ENCODE peak calls at places on chromosomes 1 and 21, in ten cellular contexts. U is Peyer's patch; N is CD4-positive, alpha-beta T cell; Y is Panc1; L is hepatocyte; J is RWPE1; E is astrocyte; W is HL-60; A is tibial artery; D is left ventricle myocardium inferior. H is an unnamed sample.
A peak's percentile ranks its signal among the peaks of the same experiment; 100 is the strongest.

GRCh38 chr1:155322571-155322952 is 1.9 kb downstream of the RUSC1 start:
- DNase-seq in U (no peak), N (no peak), Y (no peak), L (peak; percentile 63), J (no peak), E (no peak), W (no peak), A (no peak), D (no peak), H (peak; percentile 48)

GRCh38 chr1:23020731-23021130 is 1.5 kb downstream of the KDM1A start:
- DNase-seq in U (no peak), N (no peak), Y (no peak), L (no peak), J (no peak), E (no peak), W (no peak), A (no peak), D (no peak), H (no peak)

GRCh38 chr1:204363335-204364114 is 3.8 kb upstream of the PLEKHA6 start:
- DNase-seq in U (peak; percentile 74), N (peak; percentile 72), Y (peak; percentile 71), L (peak; percentile 87), J (peak; percentile 81), E (peak; percentile 41), W (peak; percentile 70), A (peak; percentile 56), D (peak; percentile 73), H (peak; percentile 86)

GRCh38 chr21:14814282-14814681 is 250.5 kb downstream of the NRIP1 start:
- DNase-seq in U (no peak), N (no peak), Y (no peak), L (no peak), J (no peak), E (no peak), W (no peak), A (no peak), D (no peak), H (no peak)

GRCh38 chr1:5765997-5766913 is 226.0 kb downstream of the NPHP4 start:
- DNase-seq in U (peak; percentile 21), N (no peak), Y (no peak), L (no peak), J (no peak), E (no peak), W (no peak), A (no peak), D (no peak), H (no peak)

GRCh38 chr1:15543589-15544568 is 17.2 kb downstream of the DNAJC16 start:
- DNase-seq in U (no peak), N (no peak), Y (no peak), L (no peak), J (no peak), E (peak; percentile 84), W (no peak), A (no peak), D (no peak), H (no peak)

GRCh38 chr1:44786138-44786840 is 1.7 kb downstream of the BEST4 start:
- DNase-seq in U (peak; percentile 86), N (peak; percentile 73), Y (no peak), L (peak; percentile 89), J (no peak), E (peak; percentile 60), W (peak; percentile 69), A (no peak), D (peak; percentile 73), H (peak; percentile 57)

GRCh38 chr1:41658444-41659158 is 174.1 kb upstream of the EDN2 start:
- DNase-seq in U (peak; percentile 27), N (no peak), Y (no peak), L (no peak), J (no peak), E (no peak), W (peak; percentile 89), A (no peak), D (no peak), H (no peak)

GRCh38 chr1:183881387-183882084 is 76.6 kb downstream of the RGL1 start:
- DNase-seq in U (no peak), N (no peak), Y (no peak), L (peak; percentile 80), J (peak; percentile 80), E (peak; percentile 85), W (no peak), A (no peak), D (peak; percentile 52), H (peak; percentile 96)

GRCh38 chr1:71829346-71829745 is 453.0 kb downstream of the NEGR1 start:
- DNase-seq in U (no peak), N (no peak), Y (no peak), L (no peak), J (no peak), E (no peak), W (no peak), A (no peak), D (no peak), H (no peak)

DNA sequence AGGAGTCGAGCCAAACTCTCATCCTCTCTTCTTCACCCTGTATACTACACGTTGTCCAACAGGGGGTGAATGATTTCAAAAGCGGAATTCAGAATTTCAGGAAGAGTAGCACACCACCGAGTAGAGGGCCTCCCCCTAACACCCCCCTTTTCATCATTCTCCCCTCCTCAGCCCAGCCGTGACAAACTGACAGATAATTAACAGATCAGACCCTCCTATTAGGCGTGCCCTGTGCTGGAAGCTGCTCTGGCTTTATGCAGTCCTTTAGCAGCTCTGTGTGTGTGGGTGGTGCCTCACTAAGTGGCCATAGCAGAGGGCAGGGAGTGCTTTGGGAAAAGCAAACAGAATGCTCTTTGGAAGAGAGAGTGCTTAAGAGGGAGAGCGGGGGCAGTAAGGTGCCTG is 44.3 kb downstream of the PEX14 start:
- DNase-seq in U (no peak), N (no peak), Y (no peak), L (peak; percentile 19), J (no peak), E (no peak), W (no peak), A (no peak), D (no peak), H (peak; percentile 75)
- TF ChIP-seq CTCF in U (no peak), N (no peak), Y (no peak), L (no peak), J (no peak), E (no peak), W (no peak), A (no peak), D (no peak), H (no peak)

GRCh38 chr1:234909307-234909706 is 219.3 kb downstream of the TOMM20 start:
- DNase-seq in U (no peak), N (no peak), Y (no peak), L (no peak), J (no peak), E (no peak), W (no peak), A (no peak), D (no peak), H (no peak)

GRCh38 chr1:234913771-234914170 is 214.9 kb downstream of the TOMM20 start:
- DNase-seq in U (peak; percentile 31), N (no peak), Y (no peak), L (no peak), J (no peak), E (no peak), W (no peak), A (no peak), D (no peak), H (no peak)

GRCh38 chr1:234909851-234910250 is 218.8 kb downstream of the TOMM20 start:
- DNase-seq in U (no peak), N (no peak), Y (no peak), L (no peak), J (no peak), E (no peak), W (no peak), A (no peak), D (no peak), H (no peak)

GRCh38 chr1:234912541-234913312 is 215.9 kb downstream of the TOMM20 start:
- DNase-seq in U (peak; percentile 13), N (no peak), Y (no peak), L (no peak), J (no peak), E (no peak), W (no peak), A (no peak), D (no peak), H (no peak)

GRCh38 chr1:234911787-234912186 is 216.8 kb downstream of the TOMM20 start:
- DNase-seq in U (peak; percentile 35), N (peak; percentile 31), Y (no peak), L (no peak), J (no peak), E (no peak), W (no peak), A (no peak), D (no peak), H (no peak)
- H3K27ac ChIP-seq in U (peak overlapping the region; percentile 35), N (peak overlapping the region; percentile 16), Y (peak overlapping the region; percentile 65), L (no peak overlapping the region), J (no peak overlapping the region), E (no peak overlapping the region), W (no peak overlapping the region), A (peak overlapping the region; percentile 85), D (peak overlapping the region; percentile 97), H (no peak overlapping the region)

DNA sequence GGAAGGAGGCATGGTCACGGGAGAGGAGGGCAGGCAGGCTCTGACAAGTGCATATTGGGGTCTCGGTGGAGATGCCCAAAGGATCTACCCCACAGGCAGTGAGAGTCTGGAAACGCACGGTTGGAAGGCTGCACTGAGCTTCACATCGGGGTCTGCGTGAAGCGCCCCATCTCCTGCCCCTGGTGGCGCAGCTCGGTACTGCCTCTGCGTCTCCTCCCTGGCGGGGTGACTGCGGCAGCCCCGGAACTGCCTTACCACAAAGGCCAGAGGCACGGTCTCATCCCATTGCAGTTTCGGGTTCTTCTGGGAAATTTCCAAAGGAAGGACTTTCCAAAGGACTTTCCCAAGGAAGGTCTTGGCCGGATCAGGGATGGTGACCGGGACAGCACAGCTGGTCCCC is 69.2 kb upstream of the AJAP1 start:
- DNase-seq in U (no peak), N (peak; percentile 30), Y (no peak), L (peak; percentile 27), J (peak; percentile 34), E (no peak), W (peak; percentile 24), A (no peak), D (no peak), H (no peak)
- TF ChIP-seq CTCF in U (peak; percentile 33), N (peak; percentile 51), Y (peak; percentile 70), L (peak; percentile 40), J (peak; percentile 35), E (no peak), W (peak; percentile 64), A (peak; percentile 24), D (peak; percentile 74), H (no peak)

DNA sequence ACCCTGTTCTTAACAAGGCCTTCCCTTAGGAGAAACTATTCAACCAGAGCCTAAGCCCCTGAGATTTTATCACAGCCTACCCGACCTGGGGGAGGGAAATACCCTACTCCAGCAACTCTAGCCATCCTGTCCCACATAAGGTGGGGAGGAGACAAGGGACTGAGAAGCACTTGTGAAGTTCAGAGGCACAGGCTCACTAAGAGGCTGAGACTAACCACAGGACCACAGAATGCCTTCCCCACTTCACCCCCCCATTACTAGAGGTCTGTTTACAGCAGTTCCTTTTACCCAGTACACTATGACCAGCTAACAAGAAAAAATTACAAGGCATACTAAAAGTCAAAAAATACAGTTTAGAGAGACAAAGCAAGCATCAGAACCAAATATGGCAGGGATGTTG is 86.8 kb downstream of the TEX35 start:
- DNase-seq in U (no peak), N (no peak), Y (no peak), L (no peak), J (no peak), E (no peak), W (peak; percentile 24), A (no peak), D (no peak), H (no peak)
- H3K27ac ChIP-seq in U (no peak overlapping the region), N (no peak overlapping the region), Y (no peak overlapping the region), L (no peak overlapping the region), J (no peak overlapping the region), E (no peak overlapping the region), W (no peak overlapping the region), A (no peak overlapping the region), D (no peak overlapping the region), H (no peak overlapping the region)